ENCODE peak calls at places on chromosomes 12 and 14, in six cellular contexts. Z, B, U, I, L and Y are unnamed samples.

GRCh38 chr14:61385002-61385685 is 63.8 kb downstream of the PRKCH start:
- DNase-seq in Z (no peak), B (no peak), U (peak; percentile 75), I (no peak), L (no peak), Y (no peak)

GRCh38 chr14:104262515-104263514 is 124.4 kb downstream of the KIF26A start:
- DNase-seq in Z (no peak), B (peak; percentile 15), U (no peak), I (no peak), L (no peak), Y (no peak)

GRCh38 chr12:3772380-3772779 is 19.5 kb upstream of the CRACR2A start:
- DNase-seq in Z (no peak), B (no peak), U (no peak), I (no peak), L (no peak), Y (no peak)

GRCh38 chr12:85076688-85077430 is 40.7 kb downstream of the LRRIQ1 start:
- DNase-seq in Z (no peak), B (no peak), U (no peak), I (peak; percentile 81), L (peak; percentile 84), Y (peak; percentile 45)

GRCh38 chr14:67335781-67336180 is 23.8 kb downstream of the ATP6V1D start:
- DNase-seq in Z (no peak), B (no peak), U (no peak), I (peak; percentile 36), L (no peak), Y (peak; percentile 59)

GRCh38 chr12:63949902-63950301 is 105.4 kb downstream of the SRGAP1 start:
- DNase-seq in Z (no peak), B (no peak), U (no peak), I (no peak), L (no peak), Y (no peak)

GRCh38 chr12:92814584-92814983 is 111.8 kb downstream of the PLEKHG7 start:
- DNase-seq in Z (no peak), B (no peak), U (no peak), I (no peak), L (no peak), Y (no peak)

GRCh38 chr12:119230804-119231203 is 52.1 kb downstream of the HSPB8 start:
- DNase-seq in Z (no peak), B (no peak), U (no peak), I (no peak), L (no peak), Y (no peak)

GRCh38 chr12:105674871-105675699 is 344.6 kb downstream of the C12orf75 start:
- DNase-seq in Z (no peak), B (no peak), U (no peak), I (no peak), L (no peak), Y (no peak)

GRCh38 chr12:123398177-123398916 is 14.4 kb downstream of the KMT5A start:
- DNase-seq in Z (peak; percentile 56), B (peak; percentile 48), U (no peak), I (no peak), L (no peak), Y (no peak)

GRCh38 chr12:40058721-40059190 is 47.1 kb downstream of the SLC2A13 start:
- DNase-seq in Z (no peak), B (no peak), U (no peak), I (no peak), L (no peak), Y (no peak)

GRCh38 chr14:102248121-102248520 is 56.8 kb downstream of the MOK start:
- DNase-seq in Z (no peak), B (no peak), U (no peak), I (no peak), L (no peak), Y (peak; percentile 92)

GRCh38 chr12:106957617-106958016 is 1.9 kb downstream of the TMEM263 start:
- DNase-seq in Z (no peak), B (no peak), U (no peak), I (no peak), L (no peak), Y (no peak)

GRCh38 chr14:91352101-91352500 is 65.5 kb downstream of the CCDC88C start:
- DNase-seq in Z (no peak), B (no peak), U (no peak), I (no peak), L (no peak), Y (peak; percentile 59)

GRCh38 chr14:99724196-99724891 is 40.2 kb downstream of the CYP46A1 start:
- DNase-seq in Z (no peak), B (no peak), U (no peak), I (no peak), L (no peak), Y (no peak)

GRCh38 chr14:92780444-92780843 is 13.7 kb upstream of the GOLGA5 start:
- DNase-seq in Z (no peak), B (no peak), U (no peak), I (no peak), L (no peak), Y (no peak)

GRCh38 chr12:6871052-6871957 is 1.8 kb downstream of the SPSB2 start:
- DNase-seq in Z (no peak), B (peak; percentile 89), U (peak; percentile 26), I (peak; percentile 56), L (no peak), Y (peak; percentile 71)

GRCh38 chr12:123105427-123105826 is 45.5 kb downstream of the PITPNM2 start:
- DNase-seq in Z (no peak), B (no peak), U (no peak), I (no peak), L (no peak), Y (peak; percentile 82)

GRCh38 chr12:48988030-48988649 is 10.0 kb downstream of the WNT1 start:
- DNase-seq in Z (no peak), B (peak; percentile 76), U (peak; percentile 74), I (no peak), L (no peak), Y (peak; percentile 99)

GRCh38 chr12:11719678-11720099 is 70.2 kb downstream of the ETV6 start:
- DNase-seq in Z (peak; percentile 60), B (no peak), U (no peak), I (no peak), L (peak; percentile 48), Y (peak; percentile 84)

GRCh38 chr12:54588110-54588831 is at the start of gene PPP1R1A:
- DNase-seq in Z (no peak), B (no peak), U (no peak), I (no peak), L (no peak), Y (peak; percentile 91)

GRCh38 chr14:51118993-51119392 is 24.1 kb upstream of the TRIM9 start:
- DNase-seq in Z (no peak), B (no peak), U (no peak), I (no peak), L (no peak), Y (no peak)

GRCh38 chr14:73283592-73284379 is 46.5 kb downstream of the PAPLN start:
- DNase-seq in Z (no peak), B (no peak), U (no peak), I (no peak), L (no peak), Y (peak; percentile 79)

GRCh38 chr12:8644345-8645248 is 18.0 kb downstream of the MFAP5 start:
- DNase-seq in Z (no peak), B (no peak), U (peak; percentile 59), I (no peak), L (no peak), Y (peak; percentile 78)

GRCh38 chr12:1668833-1669543 is 21.9 kb upstream of the ADIPOR2 start:
- DNase-seq in Z (no peak), B (no peak), U (no peak), I (no peak), L (no peak), Y (peak; percentile 41)

GRCh38 chr12:52232233-52232915 is 669 bp upstream of the KRT7 start:
- DNase-seq in Z (no peak), B (no peak), U (no peak), I (no peak), L (no peak), Y (no peak)
- H3K27ac ChIP-seq in Z (peak overlapping the region; percentile 22), B (no peak overlapping the region), U (no peak overlapping the region), I (no peak overlapping the region), L (peak overlapping the region; percentile 98), Y (no peak overlapping the region)

GRCh38 chr12:26630546-26631027 is 202.4 kb downstream of the ITPR2 start:
- DNase-seq in Z (no peak), B (no peak), U (no peak), I (no peak), L (no peak), Y (no peak)
- H3K27ac ChIP-seq in Z (no peak overlapping the region), B (no peak overlapping the region), U (no peak overlapping the region), I (no peak overlapping the region), L (no peak overlapping the region), Y (no peak overlapping the region)

GRCh38 chr12:50925342-50925651 is 27.0 kb upstream of the HIGD1C start:
- DNase-seq in Z (no peak), B (peak; percentile 45), U (no peak), I (no peak), L (no peak), Y (no peak)
- H3K27ac ChIP-seq in Z (peak overlapping the region; percentile 52), B (peak overlapping the region; percentile 92), U (no peak overlapping the region), I (peak overlapping the region; percentile 57), L (no peak overlapping the region), Y (no peak overlapping the region)

DNA sequence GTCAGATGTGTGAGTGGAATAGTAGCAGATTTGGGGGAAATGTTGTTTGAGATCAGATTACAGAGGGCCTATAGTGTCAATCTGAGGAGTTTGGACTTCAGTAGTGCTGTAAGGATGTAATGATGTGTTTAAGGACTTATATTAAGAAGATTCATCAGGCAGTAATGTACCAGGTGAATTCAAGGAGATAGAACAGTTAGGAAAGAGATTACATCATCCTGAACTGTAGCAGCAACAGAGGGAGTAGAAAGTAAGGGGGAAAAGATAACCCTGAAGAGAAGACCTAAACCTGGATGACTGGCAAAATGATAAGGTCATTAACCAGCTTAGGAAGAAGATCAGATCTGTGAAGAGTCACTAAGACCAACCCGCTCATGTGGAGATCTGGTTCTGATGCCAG is 349.4 kb downstream of the PDZRN4 start:
- DNase-seq in Z (no peak), B (no peak), U (no peak), I (no peak), L (no peak), Y (no peak)
- H3K27ac ChIP-seq in Z (no peak overlapping the region), B (no peak overlapping the region), U (no peak overlapping the region), I (no peak overlapping the region), L (no peak overlapping the region), Y (no peak overlapping the region)

GRCh38 chr14:30020687-30021086 is 93.0 kb upstream of the PRKD1 start:
- DNase-seq in Z (no peak), B (no peak), U (no peak), I (no peak), L (no peak), Y (no peak)
- H3K27ac ChIP-seq in Z (no peak overlapping the region), B (no peak overlapping the region), U (no peak overlapping the region), I (no peak overlapping the region), L (no peak overlapping the region), Y (no peak overlapping the region)